ENCODE peak calls at places on chromosome 1, in six cellular contexts. T is hepatocyte; B is colonic mucosa; O is naive thymus-derived CD4-positive, alpha-beta T cell; Z is Panc1; F is left lung. P is an unnamed sample. For H3K4me1 and H3K27me3, the result is how much of the 10 kb centered on the place peaks cover.

GRCh38 chr1:235454021-235454420 is 50.2 kb downstream of the B3GALNT2 start:
- DNase-seq in T (no peak), B (no peak), O (no peak), Z (no peak), F (no peak), P (no peak)

GRCh38 chr1:51270751-51271150 is 34.7 kb downstream of the RNF11 start:
- DNase-seq in T (no peak), B (no peak), O (no peak), Z (no peak), F (no peak), P (no peak)

GRCh38 chr1:230332429-230333088 is 93.6 kb downstream of the PGBD5 start:
- DNase-seq in T (peak), B (no peak), O (no peak), Z (no peak), F (no peak), P (no peak)

GRCh38 chr1:231206856-231207255 is 34.2 kb upstream of the GNPAT start:
- DNase-seq in T (no peak), B (no peak), O (no peak), Z (no peak), F (no peak), P (no peak)

GRCh38 chr1:76269175-76269574 is 194.6 kb downstream of the ST6GALNAC3 start:
- DNase-seq in T (peak), B (no peak), O (no peak), Z (no peak), F (no peak), P (no peak)

GRCh38 chr1:6499318-6499717 is 7.9 kb upstream of the PLEKHG5 start:
- DNase-seq in T (no peak), B (no peak), O (no peak), Z (no peak), F (no peak), P (no peak)

GRCh38 chr1:93692983-93693591 is 11.4 kb upstream of the BCAR3 start:
- DNase-seq in T (no peak), B (peak), O (no peak), Z (peak), F (no peak), P (peak)

GRCh38 chr1:5718716-5719632 is 273.3 kb downstream of the NPHP4 start:
- DNase-seq in T (no peak), B (no peak), O (no peak), Z (no peak), F (no peak), P (no peak)

GRCh38 chr1:59025898-59026426 is 242.1 kb upstream of the JUN start:
- DNase-seq in T (no peak), B (no peak), O (no peak), Z (no peak), F (no peak), P (no peak)

GRCh38 chr1:213641312-213641711 is 346.5 kb upstream of the PROX1 start:
- DNase-seq in T (no peak), B (no peak), O (no peak), Z (no peak), F (no peak), P (no peak)
- H3K4me1 ChIP-seq in T (under half), B (under half), O (under half), Z (under half), F (under half), P (under half)

GRCh38 chr1:170670751-170671628 is 7.1 kb downstream of the PRRX1 start:
- DNase-seq in T (peak), B (peak), O (no peak), Z (no peak), F (peak), P (no peak)

GRCh38 chr1:170669036-170669435 is 5.1 kb downstream of the PRRX1 start:
- DNase-seq in T (no peak), B (no peak), O (no peak), Z (no peak), F (no peak), P (no peak)

GRCh38 chr1:170666661-170667060 is 2.7 kb downstream of the PRRX1 start:
- DNase-seq in T (no peak), B (no peak), O (no peak), Z (no peak), F (peak), P (no peak)

GRCh38 chr1:170669586-170670332 is 5.8 kb downstream of the PRRX1 start:
- DNase-seq in T (no peak), B (no peak), O (no peak), Z (no peak), F (no peak), P (no peak)

DNA sequence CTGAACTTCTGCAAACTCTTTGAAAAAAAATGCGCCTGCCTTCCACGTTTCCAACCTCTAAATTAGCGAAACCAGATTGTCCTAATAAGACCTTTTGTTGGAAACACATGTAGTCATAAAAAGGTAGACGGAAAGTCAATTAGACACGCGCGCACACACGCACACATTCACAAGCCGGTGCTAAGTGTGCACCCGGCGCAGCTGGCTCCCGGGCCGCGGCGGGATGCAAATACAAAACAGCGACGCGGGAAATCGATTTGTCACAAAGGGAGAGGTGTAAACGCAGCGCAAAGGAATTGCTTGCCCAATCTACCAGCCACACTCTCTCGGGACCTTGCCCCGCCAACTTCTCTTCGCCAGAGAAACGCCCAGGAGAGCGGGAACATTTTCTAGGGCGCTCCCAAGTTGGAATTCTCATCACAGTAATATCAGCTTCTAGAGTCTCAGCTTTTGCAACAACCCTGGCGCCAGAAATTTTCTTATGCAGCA is 4.4 kb downstream of the PRRX1 start:
- DNase-seq in T (no peak), B (no peak), O (no peak), Z (no peak), F (no peak), P (no peak)
- H3K27me3 ChIP-seq in T (half or more), B (half or more), O (under half), Z (under half), F (half or more), P (under half)

GRCh38 chr1:98467122-98467521 is 194.4 kb upstream of the SNX7 start:
- DNase-seq in T (no peak), B (no peak), O (no peak), Z (no peak), F (no peak), P (no peak)
- H3K27ac ChIP-seq in T (no peak), B (no peak), O (no peak), Z (peak), F (no peak), P (no peak)

GRCh38 chr1:226700861-226701260 is 38.2 kb downstream of the ITPKB start:
- DNase-seq in T (no peak), B (no peak), O (no peak), Z (no peak), F (no peak), P (no peak)
- H3K4me1 ChIP-seq in T (under half), B (under half), O (half or more), Z (under half), F (under half), P (under half)